ENCODE peak calls at places on chromosomes 16 and 17, in eight cellular contexts. X is HS-5, L is B cell, U is cardiac fibroblast, W is H9, Y is A549, A is amniotic stem cell, H is GOT3. G is an unnamed sample.

GRCh38 chr16:19737306-19737975 is 19.4 kb downstream of the IQCK start:
- DNase-seq in W (no peak), X (no peak), A (no peak), L (no peak), Y (no peak), U (no peak), H (no peak), G (peak)

GRCh38 chr17:44014437-44015172 is at the start of gene TMEM101:
- DNase-seq in W (peak), U (peak), H (peak), X (peak), L (peak), Y (peak), A (peak), G (peak)

GRCh38 chr17:64081802-64082799 is 47.8 kb downstream of the ERN1 start:
- DNase-seq in X (no peak), U (peak), W (no peak), L (no peak), H (no peak), A (no peak), Y (peak), G (no peak)

GRCh38 chr17:31320791-31321190 is 631 bp downstream of the EVI2A start:
- DNase-seq in W (no peak), A (no peak), L (no peak), X (no peak), Y (no peak), U (peak), H (no peak), G (no peak)

GRCh38 chr17:16516594-16517018 is 24.6 kb upstream of the LRRC75A start:
- DNase-seq in Y (peak), A (no peak), L (no peak), W (peak), H (no peak), U (peak), X (peak), G (peak)

GRCh38 chr17:81339180-81339501 is 44.0 kb upstream of the SLC38A10 start:
- DNase-seq in H (no peak), X (no peak), A (no peak), U (no peak), W (no peak), L (no peak), Y (no peak), G (no peak)

GRCh38 chr16:112153-112840 is 26.2 kb downstream of the NPRL3 start:
- DNase-seq in X (no peak), A (no peak), Y (no peak), L (no peak), U (no peak), W (no peak), H (no peak), G (no peak)

GRCh38 chr17:75634754-75635609 is 1.7 kb downstream of the SMIM5 start:
- DNase-seq in Y (no peak), L (no peak), W (no peak), H (no peak), A (no peak), X (no peak), U (no peak), G (no peak)

GRCh38 chr17:38926290-38927070 is 1.1 kb downstream of the LASP1NB start:
- DNase-seq in Y (no peak), A (no peak), U (peak), W (no peak), L (no peak), X (no peak), H (no peak), G (no peak)

GRCh38 chr17:51435641-51436091 is 175.3 kb downstream of the UTP18 start:
- DNase-seq in L (no peak), W (peak), Y (peak), A (no peak), U (peak), X (no peak), H (no peak), G (peak)

GRCh38 chr16:15907863-15908478 is 19.6 kb upstream of the CEP20 start:
- DNase-seq in Y (peak), U (peak), W (peak), H (no peak), X (no peak), L (peak), A (no peak), G (no peak)

GRCh38 chr16:11133344-11133921 is 122.6 kb downstream of the SOCS1 start:
- DNase-seq in U (peak), H (peak), Y (no peak), W (peak), L (no peak), X (peak), A (peak), G (no peak)

GRCh38 chr17:29121442-29121841 is 58.8 kb downstream of the MYO18A start:
- DNase-seq in A (no peak), U (no peak), X (no peak), H (no peak), W (no peak), L (no peak), Y (no peak), G (no peak)

GRCh38 chr16:81495321-81496234 is 51.0 kb downstream of the CMIP start:
- DNase-seq in H (no peak), Y (no peak), A (no peak), L (peak), W (no peak), X (no peak), U (no peak), G (peak)

GRCh38 chr17:28391401-28391800 is 14.6 kb downstream of the SLC46A1 start:
- DNase-seq in X (no peak), A (no peak), H (no peak), U (no peak), Y (no peak), L (no peak), W (no peak), G (no peak)

GRCh38 chr16:84502581-84502980 is 1.9 kb downstream of the MEAK7 start:
- DNase-seq in L (no peak), A (no peak), U (no peak), W (no peak), H (no peak), Y (no peak), X (no peak), G (no peak)

GRCh38 chr17:8268550-8269298 is 19.6 kb downstream of the PFAS start:
- DNase-seq in X (no peak), L (no peak), W (no peak), U (no peak), A (no peak), Y (no peak), H (no peak), G (no peak)